ENCODE peak calls at places on chromosomes 5 and 9, in eight cellular contexts. A is astrocyte of the spinal cord, O is kidney, C is iPS DF 6.9, S is A549, B is heart left ventricle, P is GM23338, U is astrocyte. J is an unnamed sample.

GRCh38 chr9:75198436-75198835 is 110.1 kb downstream of the OSTF1 start:
- DNase-seq in A (no peak), C (peak; percentile 35), U (no peak), B (no peak), O (no peak), S (no peak), P (peak; percentile 74), J (no peak)

GRCh38 chr5:93267736-93268135 is 313.3 kb downstream of the NR2F1-AS1 start:
- DNase-seq in B (no peak), S (no peak), U (no peak), P (no peak), A (no peak), O (peak; percentile 69), C (no peak), J (no peak)

GRCh38 chr5:89276566-89277305 is 393.8 kb upstream of the MEF2C start:
- DNase-seq in P (no peak), A (peak; percentile 54), C (no peak), O (no peak), B (no peak), S (no peak), U (peak; percentile 53), J (no peak)

GRCh38 chr9:8857330-8858249 is 1058.0 kb upstream of the DMAC1 start:
- DNase-seq in S (no peak), U (peak; percentile 22), O (peak; percentile 88), B (peak; percentile 83), C (no peak), A (peak; percentile 47), P (peak; percentile 86), J (no peak)

GRCh38 chr5:3302228-3302627 is 293.4 kb upstream of the IRX1 start:
- DNase-seq in S (no peak), A (no peak), P (no peak), O (no peak), U (no peak), B (no peak), C (no peak), J (no peak)

GRCh38 chr5:38113880-38114279 is 144.5 kb upstream of the EGFLAM start:
- DNase-seq in O (no peak), U (no peak), B (no peak), S (no peak), P (no peak), A (no peak), C (no peak), J (no peak)

GRCh38 chr9:99109522-99109921 is 4.6 kb downstream of the TGFBR1 start:
- DNase-seq in C (no peak), A (no peak), P (no peak), U (peak; percentile 54), O (no peak), S (no peak), B (no peak), J (peak; percentile 64)

GRCh38 chr5:16852251-16853005 is 83.7 kb downstream of the MYO10 start:
- DNase-seq in A (no peak), S (no peak), O (no peak), P (no peak), U (peak; percentile 36), C (no peak), B (no peak), J (no peak)

GRCh38 chr9:131835132-131835910 is 95.4 kb upstream of the RAPGEF1 start:
- DNase-seq in U (no peak), C (no peak), A (no peak), O (peak; percentile 45), B (peak; percentile 56), P (peak; percentile 41), S (no peak), J (no peak)

GRCh38 chr9:86078731-86079130 is 20.6 kb downstream of the GOLM1 start:
- DNase-seq in U (peak; percentile 57), A (no peak), C (no peak), O (no peak), S (no peak), B (no peak), P (no peak), J (no peak)

GRCh38 chr5:169300468-169301385 is at the start of gene SLIT3:
- DNase-seq in B (peak; percentile 84), S (peak; percentile 89), O (peak; percentile 92), P (peak; percentile 89), U (peak; percentile 78), C (peak; percentile 57), A (peak; percentile 88), J (peak; percentile 36)

GRCh38 chr5:149382517-149383220 is 3.6 kb upstream of the IL17B start:
- DNase-seq in P (no peak), S (no peak), A (no peak), C (no peak), B (no peak), O (no peak), U (no peak), J (no peak)
- H3K4me3 ChIP-seq in P (no peak overlapping the region), S (no peak overlapping the region), A (no peak overlapping the region), C (no peak overlapping the region), B (no peak overlapping the region), O (no peak overlapping the region), U (no peak overlapping the region), J (no peak overlapping the region)

DNA sequence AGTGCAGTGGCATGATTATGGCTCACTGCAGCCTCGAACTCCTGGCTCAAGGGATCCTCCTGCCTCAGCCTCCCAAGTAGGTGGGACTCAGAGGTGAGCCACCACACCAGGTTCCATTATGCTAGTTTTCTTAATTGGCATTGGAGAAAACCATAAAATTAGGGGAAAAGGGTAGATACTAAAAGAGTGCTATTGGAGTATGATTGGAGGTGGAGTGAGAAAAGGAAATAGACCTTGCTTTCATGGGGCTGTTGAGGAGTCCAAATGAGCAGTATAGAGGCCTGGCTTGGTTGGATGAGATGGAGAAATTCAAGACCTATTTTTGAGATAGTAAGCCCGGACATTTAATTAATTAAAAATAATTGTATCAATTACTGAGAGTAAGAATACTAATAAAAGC is 888 bp upstream of the BRD3OS start:
- DNase-seq in S (no peak), C (no peak), O (peak; percentile 21), U (no peak), P (no peak), B (no peak), A (no peak), J (no peak)
- H3K4me3 ChIP-seq in S (peak overlapping the region; percentile 37), C (no peak overlapping the region), O (peak overlapping the region; percentile 55), U (peak overlapping the region; percentile 50), P (peak overlapping the region; percentile 35), B (no peak overlapping the region), A (peak overlapping the region; percentile 18), J (peak overlapping the region; percentile 44)

GRCh38 chr5:78805-79149 is 13.2 kb upstream of the PLEKHG4B start:
- DNase-seq in U (no peak), C (no peak), S (no peak), P (no peak), B (no peak), O (no peak), A (no peak), J (no peak)
- H3K4me3 ChIP-seq in U (no peak overlapping the region), C (no peak overlapping the region), S (no peak overlapping the region), P (no peak overlapping the region), B (no peak overlapping the region), O (no peak overlapping the region), A (no peak overlapping the region), J (no peak overlapping the region)

GRCh38 chr5:147509710-147510651 is at the start of gene DPYSL3:
- DNase-seq in O (peak; percentile 82), U (peak; percentile 73), P (peak; percentile 90), B (peak; percentile 86), S (peak; percentile 13), A (peak; percentile 84), C (peak; percentile 39), J (no peak)

GRCh38 chr5:147507480-147508126 is 2.3 kb downstream of the DPYSL3 start:
- DNase-seq in P (no peak), O (no peak), U (peak; percentile 78), C (no peak), A (peak; percentile 74), B (no peak), S (no peak), J (no peak)

GRCh38 chr5:147508711-147509040 is 1.2 kb downstream of the DPYSL3 start:
- DNase-seq in U (no peak), C (no peak), B (no peak), P (no peak), O (no peak), S (no peak), A (no peak), J (no peak)

GRCh38 chr5:147510885-147511284 is 1.0 kb upstream of the DPYSL3 start:
- DNase-seq in S (no peak), U (no peak), B (no peak), A (no peak), O (no peak), P (no peak), C (no peak), J (no peak)

DNA sequence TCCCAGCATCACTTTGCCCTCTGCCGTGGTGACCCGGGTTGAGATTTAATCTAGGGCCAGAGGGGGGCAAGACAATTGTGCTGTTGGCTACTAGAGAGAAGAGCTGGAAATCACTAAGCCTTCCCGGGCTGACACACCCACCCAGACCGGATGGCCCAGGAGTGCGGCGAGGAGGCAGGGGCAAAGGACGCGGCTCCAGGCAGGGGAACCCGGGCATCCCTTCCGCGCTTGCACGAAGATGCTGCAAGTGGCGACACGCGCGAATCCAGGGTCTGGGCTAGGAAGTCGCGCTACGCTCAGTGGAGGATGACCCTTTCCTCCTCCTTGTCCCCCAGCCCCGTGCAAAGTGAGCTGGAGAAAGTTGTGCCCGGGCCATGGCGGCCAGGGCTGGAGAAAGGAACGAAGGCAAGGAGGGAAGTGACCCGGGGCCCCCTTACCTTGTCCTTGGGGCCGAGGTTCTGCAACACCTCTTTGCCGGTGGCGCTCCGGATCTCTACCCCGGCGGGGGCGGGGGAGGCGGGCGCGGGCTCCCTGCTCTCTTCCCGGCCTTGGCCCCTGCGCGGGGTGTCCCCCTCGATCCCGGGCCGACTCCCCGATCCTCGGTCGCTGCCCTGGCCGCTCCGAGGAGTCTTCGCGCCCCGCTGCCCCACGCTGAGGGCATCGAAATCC is 693 bp downstream of the DPYSL3 start:
- DNase-seq in P (peak; percentile 62), C (no peak), O (peak; percentile 69), U (no peak), S (no peak), A (no peak), B (peak; percentile 57), J (no peak)
- H3K4me3 ChIP-seq in P (peak overlapping the region; percentile 91), C (peak overlapping the region; percentile 43), O (peak overlapping the region; percentile 24), U (peak overlapping the region; percentile 78), S (peak overlapping the region; percentile 61), A (peak overlapping the region; percentile 93), B (peak overlapping the region; percentile 42), J (peak overlapping the region; percentile 63)

GRCh38 chr5:156147948-156148285 is 179.0 kb upstream of the SGCD start:
- DNase-seq in B (no peak), P (no peak), U (peak; percentile 36), C (no peak), S (peak; percentile 33), O (no peak), A (no peak), J (no peak)
- H3K4me3 ChIP-seq in B (no peak overlapping the region), P (no peak overlapping the region), U (no peak overlapping the region), C (no peak overlapping the region), S (no peak overlapping the region), O (no peak overlapping the region), A (no peak overlapping the region), J (no peak overlapping the region)

DNA sequence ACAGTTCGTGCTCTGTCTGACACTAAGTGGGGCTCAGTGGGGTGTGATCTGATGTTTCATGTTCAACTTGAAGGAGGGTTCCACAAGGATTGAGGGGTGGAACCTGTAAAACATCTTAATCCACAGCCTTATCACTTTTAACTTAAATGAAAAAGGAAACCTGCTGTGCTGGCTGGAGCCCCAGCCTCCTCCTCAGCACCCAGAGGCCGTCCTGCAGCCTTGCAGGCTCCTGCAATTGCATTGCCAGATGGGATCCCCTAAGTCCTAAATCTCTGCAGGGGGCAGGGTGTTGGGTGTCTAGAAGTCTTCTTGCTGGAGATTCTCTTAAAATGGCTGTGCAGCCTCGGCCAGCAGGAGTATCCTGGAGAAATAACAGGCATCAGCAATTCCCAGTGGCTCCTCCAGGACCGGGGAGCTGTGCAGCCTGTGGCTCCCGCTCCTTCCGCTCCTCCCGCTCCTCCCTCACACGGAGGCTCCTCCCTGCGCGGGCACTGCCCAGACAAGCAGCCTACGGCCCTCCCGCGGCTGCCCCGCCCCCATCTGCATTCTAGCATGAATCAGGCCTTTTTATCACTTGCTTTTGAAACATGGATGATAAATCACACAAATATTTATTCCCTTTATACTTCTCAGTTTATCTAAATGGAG is 131.0 kb downstream of the ADAMTS16 start:
- DNase-seq in O (peak; percentile 88), U (peak; percentile 92), C (peak; percentile 20), S (peak; percentile 82), P (peak; percentile 64), B (peak; percentile 79), A (peak; percentile 85), J (peak; percentile 16)
- H3K4me3 ChIP-seq in O (no peak overlapping the region), U (peak overlapping the region; percentile 56), C (no peak overlapping the region), S (peak overlapping the region; percentile 14), P (no peak overlapping the region), B (no peak overlapping the region), A (peak overlapping the region; percentile 11), J (no peak overlapping the region)

J was measured in skeletal muscle cell.